ENCODE peak calls at places on chromosome 16, in four cellular contexts. L is putamen, P is HEK293T, O is neural progenitor cell. J is an unnamed sample.
A peak's percentile ranks its signal among the peaks of the same experiment; 100 is the strongest.

GRCh38 chr16:4917117-4917516 is 19.8 kb downstream of the PPL start:
- DNase-seq in O (no peak), P (no peak), L (no peak), J (no peak)

GRCh38 chr16:12819126-12820117 is 15.7 kb upstream of the CPPED1 start:
- DNase-seq in L (no peak), P (peak; percentile 74), O (peak; percentile 72), J (peak; percentile 80)

GRCh38 chr16:23079683-23080221 is 69.5 kb downstream of the USP31 start:
- DNase-seq in L (no peak), O (no peak), P (no peak), J (no peak)

GRCh38 chr16:52553322-52553721 is 6.4 kb upstream of the TOX3 start:
- DNase-seq in O (no peak), P (no peak), L (no peak), J (no peak)

GRCh38 chr16:70252355-70252988 is 732 bp upstream of the EXOSC6 start:
- DNase-seq in P (peak; percentile 68), L (no peak), O (peak; percentile 63), J (peak; percentile 41)

GRCh38 chr16:85550422-85551318 is 62.5 kb upstream of the GSE1 start:
- DNase-seq in O (no peak), L (no peak), P (no peak), J (no peak)

GRCh38 chr16:67397812-67398545 is 4.7 kb upstream of the TPPP3 start:
- DNase-seq in L (no peak), O (no peak), P (no peak), J (no peak)

GRCh38 chr16:88333645-88334516 is 48.9 kb upstream of the ZNF469 start:
- DNase-seq in O (no peak), P (no peak), L (no peak), J (no peak)

GRCh38 chr16:87806246-87806607 is 40.4 kb upstream of the KLHDC4 start:
- DNase-seq in P (no peak), O (no peak), L (no peak), J (no peak)

GRCh38 chr16:49651980-49652379 is 203.9 kb downstream of the ZNF423 start:
- DNase-seq in P (no peak), L (no peak), O (no peak), J (no peak)

GRCh38 chr16:67807148-67807682 is 526 bp downstream of the TSNAXIP1 start:
- DNase-seq in L (no peak), P (no peak), O (no peak), J (no peak)

GRCh38 chr16:50683689-50684374 is 2.7 kb upstream of the SNX20 start:
- DNase-seq in O (no peak), P (no peak), L (no peak), J (no peak)

GRCh38 chr16:51888021-51888420 is 658.9 kb downstream of the TOX3 start:
- DNase-seq in P (no peak), O (no peak), L (no peak), J (no peak)

GRCh38 chr16:20774703-20775362 is 11.0 kb downstream of the ACSM3 start:
- DNase-seq in P (peak; percentile 70), O (peak; percentile 76), L (no peak), J (peak; percentile 66)